ENCODE peak calls at places on chromosomes 12 and 14, in four cellular contexts. W, I, E and J are unnamed samples.

GRCh38 chr12:120249875-120250795 is 15.4 kb downstream of the PXN start:
- DNase-seq in W (peak; percentile 47), I (no peak), E (no peak), J (no peak)

GRCh38 chr12:13530966-13531365 is 334.4 kb downstream of the EMP1 start:
- DNase-seq in W (no peak), I (no peak), E (no peak), J (no peak)

GRCh38 chr14:59897757-59898383 is 22.1 kb upstream of the LRRC9 start:
- DNase-seq in W (peak; percentile 71), I (peak; percentile 3), E (peak; percentile 51), J (no peak)

GRCh38 chr14:77238996-77239395 is 32.0 kb downstream of the NGB start:
- DNase-seq in W (no peak), I (no peak), E (no peak), J (no peak)

GRCh38 chr14:90784621-90785270 is 31.5 kb downstream of the TTC7B start:
- DNase-seq in W (peak; percentile 25), I (no peak), E (no peak), J (no peak)

GRCh38 chr14:77923131-77923933 is 123.4 kb downstream of the ADCK1 start:
- DNase-seq in W (no peak), I (no peak), E (peak; percentile 80), J (no peak)

GRCh38 chr12:124007810-124008570 is 35.0 kb downstream of the ZNF664 start:
- DNase-seq in W (no peak), I (peak; percentile 56), E (no peak), J (no peak)

GRCh38 chr12:22481557-22482104 is 62.7 kb downstream of the C2CD5 start:
- DNase-seq in W (no peak), I (no peak), E (no peak), J (no peak)

GRCh38 chr14:77023001-77023996 is 5.2 kb downstream of the IRF2BPL start:
- DNase-seq in W (peak; percentile 76), I (peak; percentile 86), E (peak; percentile 70), J (no peak)

GRCh38 chr12:29374913-29375312 is 6.1 kb downstream of the ERGIC2 start:
- DNase-seq in W (no peak), I (no peak), E (no peak), J (no peak)

GRCh38 chr12:23927907-23928306 is 21.6 kb downstream of the SOX5 start:
- DNase-seq in W (no peak), I (no peak), E (no peak), J (no peak)

GRCh38 chr14:97626088-97626487 is 828.9 kb downstream of the VRK1 start:
- DNase-seq in W (no peak), I (no peak), E (no peak), J (no peak)

GRCh38 chr12:63276537-63277365 is 125.8 kb upstream of the AVPR1A start:
- DNase-seq in W (peak; percentile 92), I (peak; percentile 26), E (peak; percentile 5), J (no peak)

GRCh38 chr14:78088941-78089340 is 81.2 kb upstream of the NRXN3 start:
- DNase-seq in W (peak; percentile 61), I (no peak), E (no peak), J (no peak)

GRCh38 chr14:82999802-83000201 is 1466.1 kb upstream of the SEL1L start:
- DNase-seq in W (peak; percentile 58), I (no peak), E (no peak), J (no peak)

GRCh38 chr12:42802688-42803279 is 213.2 kb upstream of the PRICKLE1 start:
- DNase-seq in W (no peak), I (no peak), E (no peak), J (no peak)

GRCh38 chr14:34965365-34965764 is 17.4 kb upstream of the SRP54 start:
- DNase-seq in W (no peak), I (no peak), E (no peak), J (no peak)

GRCh38 chr12:123306200-123306599 is 34.5 kb upstream of the CDK2AP1 start:
- DNase-seq in W (no peak), I (no peak), E (no peak), J (no peak)

GRCh38 chr12:42585175-42585845 is 4.2 kb downstream of the PRICKLE1 start:
- DNase-seq in W (no peak), I (no peak), E (no peak), J (no peak)

GRCh38 chr14:32703246-32703645 is 235.4 kb upstream of the NPAS3 start:
- DNase-seq in W (no peak), I (no peak), E (no peak), J (no peak)

GRCh38 chr12:51678086-51678724 is 87.2 kb downstream of the SCN8A start:
- DNase-seq in W (peak; percentile 85), I (peak; percentile 61), E (peak; percentile 62), J (no peak)

GRCh38 chr14:53011053-53011462 is 60.2 kb upstream of the FERMT2 start:
- DNase-seq in W (peak; percentile 86), I (peak; percentile 14), E (no peak), J (peak; percentile 98)

GRCh38 chr14:96105921-96106441 is 66.8 kb downstream of the C14orf132 start:
- DNase-seq in W (no peak), I (no peak), E (no peak), J (no peak)

GRCh38 chr12:124869011-124869665 is 5.5 kb upstream of the SCARB1 start:
- DNase-seq in W (peak; percentile 91), I (no peak), E (no peak), J (no peak)

GRCh38 chr12:71536279-71536938 is 96.8 kb downstream of the LGR5 start:
- DNase-seq in W (no peak), I (no peak), E (no peak), J (no peak)

GRCh38 chr14:102930138-102930752 is 7.8 kb downstream of the AMN start:
- DNase-seq in W (peak; percentile 87), I (no peak), E (peak; percentile 83), J (no peak)

GRCh38 chr14:51260225-51260624 is 20.2 kb downstream of the TMX1 start:
- DNase-seq in W (no peak), I (no peak), E (no peak), J (no peak)

GRCh38 chr12:210277-211141 is 3.4 kb downstream of the SLC6A12 start:
- DNase-seq in W (no peak), I (peak; percentile 76), E (no peak), J (no peak)

GRCh38 chr14:94173885-94174621 is at the start of gene PPP4R4:
- DNase-seq in W (peak; percentile 99), I (peak; percentile 89), E (peak; percentile 97), J (no peak)

GRCh38 chr14:104659764-104660523 is 29.5 kb upstream of the INF2 start:
- DNase-seq in W (peak; percentile 43), I (no peak), E (no peak), J (no peak)

GRCh38 chr14:93033039-93033982 is 82.4 kb downstream of the ITPK1 start:
- DNase-seq in W (peak; percentile 67), I (no peak), E (no peak), J (no peak)

GRCh38 chr12:18808221-18808620 is 70.3 kb downstream of the CAPZA3 start:
- DNase-seq in W (no peak), I (no peak), E (no peak), J (no peak)

GRCh38 chr12:18810537-18811253 is 72.8 kb downstream of the CAPZA3 start:
- DNase-seq in W (no peak), I (no peak), E (no peak), J (no peak)

GRCh38 chr12:18811268-18811667 is 73.3 kb downstream of the CAPZA3 start:
- DNase-seq in W (no peak), I (no peak), E (no peak), J (no peak)

GRCh38 chr12:18807714-18808113 is 69.8 kb downstream of the CAPZA3 start:
- DNase-seq in W (no peak), I (no peak), E (no peak), J (no peak)

DNA sequence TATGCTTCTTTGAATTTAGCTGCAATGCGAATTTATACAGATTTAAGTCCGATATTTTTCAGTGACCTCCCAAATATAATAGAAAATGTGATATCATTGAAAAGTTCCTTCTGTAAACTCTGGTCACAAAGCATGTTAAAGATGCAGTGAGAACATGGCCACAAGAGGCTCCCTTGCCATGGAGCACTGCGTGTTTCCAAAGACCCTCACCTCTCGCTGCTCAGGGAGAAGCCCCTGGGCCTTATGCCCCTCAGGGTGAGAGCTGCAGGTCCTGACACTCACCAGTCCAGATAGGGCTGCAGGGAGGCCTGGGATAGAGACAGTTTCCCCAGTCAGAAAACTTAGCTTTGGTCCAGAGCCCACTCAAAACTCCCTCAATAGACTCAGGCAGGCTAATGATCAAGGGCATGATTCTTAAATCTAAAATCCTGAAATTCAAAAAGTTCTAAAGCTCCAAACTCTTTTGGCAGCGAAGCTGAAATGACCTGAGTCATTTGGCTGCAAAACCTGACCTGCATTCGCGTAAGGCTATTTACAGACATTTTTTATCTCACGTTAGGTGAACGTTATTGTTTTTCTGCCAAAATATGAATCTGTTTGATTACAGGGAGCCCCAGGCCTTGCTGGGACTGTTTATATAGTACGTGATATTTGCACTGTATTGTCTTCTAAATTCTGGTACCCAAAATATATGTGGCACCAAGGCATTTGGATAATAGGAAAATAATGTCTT is 67.8 kb downstream of the CAPZA3 start:
- DNase-seq in W (peak; percentile 77), I (no peak), E (no peak), J (no peak)
- TF ChIP-seq CTCF in W (peak; percentile 95), I (no peak), E (peak; percentile 12), J (no peak)

GRCh38 chr12:57935839-57936512 is 5.4 kb upstream of the ATP23 start:
- DNase-seq in W (peak; percentile 96), I (peak; percentile 91), E (peak; percentile 87), J (peak; percentile 65)

GRCh38 chr12:57939291-57939690 is 2.1 kb upstream of the ATP23 start:
- DNase-seq in W (no peak), I (no peak), E (no peak), J (no peak)

GRCh38 chr12:57936513-57936883 is 4.9 kb upstream of the ATP23 start:
- DNase-seq in W (no peak), I (no peak), E (no peak), J (no peak)

GRCh38 chr12:57940052-57940914 is 1.1 kb upstream of the ATP23 start:
- DNase-seq in W (no peak), I (no peak), E (no peak), J (no peak)

DNA sequence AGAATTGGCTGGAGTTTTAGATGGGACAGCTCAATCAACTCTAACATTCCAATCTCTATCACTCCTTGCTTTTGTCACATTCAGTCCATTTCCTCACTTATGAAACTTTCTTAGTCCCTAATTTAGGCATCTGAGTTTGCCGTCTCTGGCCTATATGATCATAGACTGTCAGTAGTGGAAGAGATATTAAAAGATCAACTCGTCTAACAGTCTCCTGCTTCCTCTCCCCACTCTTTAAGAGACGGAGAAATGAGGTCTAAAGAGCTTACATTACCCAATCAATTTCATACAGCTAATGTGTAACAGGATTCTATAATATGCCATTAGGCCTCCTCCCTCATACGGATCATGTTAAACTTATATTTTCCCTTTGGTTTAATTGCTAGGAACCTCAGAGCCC is 6.6 kb upstream of the ATP23 start:
- DNase-seq in W (no peak), I (no peak), E (no peak), J (no peak)
- H3K4me3 ChIP-seq in W (no peak overlapping the region), I (no peak overlapping the region), E (peak overlapping the region; percentile 65), J (no peak overlapping the region)

GRCh38 chr12:56839489-56840442 is 76.6 kb downstream of the HSD17B6 start:
- DNase-seq in W (peak; percentile 94), I (no peak), E (peak; percentile 23), J (no peak)
- TF ChIP-seq CTCF in W (peak; percentile 87), I (peak; percentile 8), E (peak; percentile 45), J (peak; percentile 33)

DNA sequence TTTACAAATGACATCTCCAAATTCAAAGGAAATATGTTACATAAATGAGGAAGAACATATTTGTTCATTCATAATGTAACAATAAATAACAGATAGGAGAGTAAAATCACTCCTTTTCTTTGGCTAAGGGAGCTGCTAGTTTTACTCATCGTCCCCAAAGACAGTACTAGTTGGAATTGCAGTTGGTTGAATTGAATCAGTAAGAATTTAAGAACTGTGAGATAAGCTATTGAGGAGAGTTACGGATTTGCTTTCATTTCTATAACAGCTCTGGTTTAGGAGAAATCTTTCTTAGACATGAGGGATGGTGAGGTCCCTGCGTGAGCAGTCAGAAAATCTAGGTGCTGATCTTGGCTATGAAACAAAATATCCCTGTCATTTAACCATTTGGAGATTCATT is 402.8 kb downstream of the AEBP2 start:
- DNase-seq in W (no peak), I (no peak), E (no peak), J (no peak)
- H3K4me3 ChIP-seq in W (no peak overlapping the region), I (no peak overlapping the region), E (no peak overlapping the region), J (no peak overlapping the region)